ENCODE peak calls at places on chromosomes 7 and 10, in nine cellular contexts. W is astrocyte; Q is CD4-positive, CD25-positive, alpha-beta regulatory T cell; Z is heart left ventricle; A is GM12865; K is stomach; B is K562; L is suprapubic skin; P is astrocyte of the cerebellum. C is an unnamed sample.

GRCh38 chr7:31271641-31272405 is 68.7 kb downstream of the NEUROD6 start:
- DNase-seq in P (no peak), W (no peak), B (no peak), Q (no peak), Z (no peak), L (no peak), K (no peak), A (no peak), C (no peak)

GRCh38 chr7:144022169-144022568 is 22.0 kb downstream of the OR6B1 start:
- DNase-seq in Q (no peak), B (no peak), Z (no peak), A (no peak), W (no peak), P (no peak), K (no peak), L (no peak), C (no peak)

GRCh38 chr10:125482108-125482507 is 200.9 kb downstream of the TEX36 start:
- DNase-seq in B (no peak), Q (no peak), K (no peak), L (no peak), Z (no peak), W (no peak), P (no peak), A (no peak), C (no peak)

GRCh38 chr10:108817572-108817971 is 1105.7 kb downstream of the XPNPEP1 start:
- DNase-seq in K (no peak), P (no peak), Z (no peak), B (no peak), A (no peak), L (no peak), W (peak; percentile 32), Q (no peak), C (no peak)

GRCh38 chr10:100710151-100710871 is 35.1 kb upstream of the PAX2 start:
- DNase-seq in Q (no peak), A (no peak), K (no peak), P (no peak), L (no peak), Z (no peak), B (no peak), W (no peak), C (no peak)

GRCh38 chr10:5550621-5551530 is 26.1 kb downstream of the CALML3 start:
- DNase-seq in B (peak; percentile 47), Z (no peak), W (peak; percentile 63), L (peak; percentile 71), Q (no peak), K (no peak), A (no peak), P (no peak), C (no peak)

GRCh38 chr10:46251857-46252847 is 34.6 kb upstream of the ANTXRL start:
- DNase-seq in B (no peak), P (no peak), K (peak; percentile 17), Z (peak; percentile 10), A (no peak), W (no peak), Q (no peak), L (peak; percentile 79), C (no peak)

GRCh38 chr7:26497801-26498596 is 206.3 kb downstream of the SNX10 start:
- DNase-seq in K (no peak), A (no peak), B (peak; percentile 55), W (no peak), P (no peak), Z (no peak), Q (no peak), L (no peak), C (no peak)

GRCh38 chr7:80686576-80686975 is 48.1 kb downstream of the CD36 start:
- DNase-seq in L (no peak), Z (no peak), P (no peak), B (no peak), K (no peak), A (no peak), W (no peak), Q (no peak), C (no peak)

GRCh38 chr7:19110026-19110777 is 7.2 kb downstream of the TWIST1 start:
- DNase-seq in A (no peak), Q (no peak), P (no peak), Z (no peak), L (no peak), B (no peak), W (no peak), K (no peak), C (no peak)

DNA sequence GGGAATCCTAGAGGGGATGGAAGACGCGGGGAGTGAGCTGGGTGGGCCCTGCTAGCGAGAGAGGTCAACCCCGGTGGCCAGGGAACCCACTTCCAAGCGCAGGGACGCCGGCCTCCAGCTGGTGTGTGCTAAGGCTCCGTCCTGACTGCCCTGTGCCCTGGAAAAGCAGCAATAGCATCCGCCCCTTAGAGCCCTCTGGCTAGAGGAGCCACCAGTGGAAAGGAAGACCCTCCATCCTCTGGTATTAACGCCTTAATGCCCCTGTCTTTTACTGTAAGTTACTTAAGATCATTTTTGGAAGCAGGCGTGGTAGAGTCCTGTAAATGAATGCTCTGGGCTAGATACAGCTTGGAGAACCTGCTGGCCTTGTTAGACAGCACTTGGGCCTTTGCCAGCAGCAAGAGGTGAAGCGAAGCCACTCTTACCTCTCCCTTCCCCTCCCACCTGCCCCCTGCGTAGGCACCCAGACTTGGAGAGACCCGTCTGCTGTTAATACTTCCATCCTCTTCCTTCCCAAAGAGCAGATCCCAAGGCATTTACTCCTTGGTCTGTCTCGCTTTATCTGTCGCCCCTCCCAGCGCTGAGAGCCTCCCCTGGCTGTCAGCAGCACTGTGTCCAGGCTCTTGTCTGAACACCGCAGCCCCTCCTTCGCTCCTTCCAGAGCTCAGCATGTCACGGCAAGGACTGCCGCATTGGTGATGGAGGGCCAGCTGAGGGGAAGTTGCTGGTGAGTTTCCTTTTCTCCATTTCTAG is 4.6 kb downstream of the REPIN1 start:
- DNase-seq in Z (no peak), W (no peak), P (no peak), L (no peak), A (no peak), B (peak; percentile 78), K (peak; percentile 52), Q (no peak), C (no peak)
- H3K4me3 ChIP-seq in Z (no peak overlapping the region), W (no peak overlapping the region), P (no peak overlapping the region), L (no peak overlapping the region), A (no peak overlapping the region), B (no peak overlapping the region), K (no peak overlapping the region), Q (no peak overlapping the region), C (no peak overlapping the region)

DNA sequence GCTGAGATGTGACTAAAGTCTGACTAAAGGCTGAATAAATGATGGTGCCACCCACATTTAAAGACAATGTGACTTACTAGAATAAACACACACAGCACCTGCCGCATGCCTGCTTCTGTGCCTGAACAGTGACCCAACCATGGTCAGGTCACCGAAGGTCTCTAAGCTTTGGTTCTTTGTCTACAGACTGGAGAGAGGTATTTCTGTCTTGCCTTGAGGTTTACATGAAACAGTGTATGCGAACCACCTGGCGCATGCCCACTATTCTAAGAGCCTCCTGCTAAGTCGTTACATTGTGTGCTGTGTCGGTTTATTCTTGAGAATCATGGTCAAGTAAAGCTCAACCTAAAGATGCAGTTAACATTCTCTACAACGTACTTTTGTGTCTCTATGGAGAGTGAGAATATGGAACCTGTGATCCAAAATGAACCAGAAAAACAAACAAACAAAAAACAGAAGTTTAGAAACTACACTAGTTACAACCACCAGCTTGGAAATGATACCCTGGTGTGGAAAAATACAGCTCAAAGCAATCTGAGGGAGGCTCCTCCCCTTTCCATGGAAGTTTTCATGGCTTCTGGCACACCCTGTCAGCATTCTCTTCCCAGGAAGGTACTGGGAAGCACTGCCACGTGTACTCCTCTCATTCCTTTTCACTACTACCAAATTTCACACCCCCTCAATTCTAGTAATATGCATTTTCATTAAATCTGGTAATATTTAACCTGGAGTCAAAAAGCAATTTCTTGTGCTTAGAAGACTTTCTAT is 40.0 kb downstream of the VOPP1 start:
- DNase-seq in W (no peak), A (peak; percentile 88), L (no peak), P (no peak), Z (no peak), K (no peak), Q (no peak), B (no peak), C (no peak)
- H3K4me3 ChIP-seq in W (no peak overlapping the region), A (peak overlapping the region; percentile 42), L (no peak overlapping the region), P (no peak overlapping the region), Z (no peak overlapping the region), K (no peak overlapping the region), Q (peak overlapping the region; percentile 73), B (no peak overlapping the region), C (no peak overlapping the region)

DNA sequence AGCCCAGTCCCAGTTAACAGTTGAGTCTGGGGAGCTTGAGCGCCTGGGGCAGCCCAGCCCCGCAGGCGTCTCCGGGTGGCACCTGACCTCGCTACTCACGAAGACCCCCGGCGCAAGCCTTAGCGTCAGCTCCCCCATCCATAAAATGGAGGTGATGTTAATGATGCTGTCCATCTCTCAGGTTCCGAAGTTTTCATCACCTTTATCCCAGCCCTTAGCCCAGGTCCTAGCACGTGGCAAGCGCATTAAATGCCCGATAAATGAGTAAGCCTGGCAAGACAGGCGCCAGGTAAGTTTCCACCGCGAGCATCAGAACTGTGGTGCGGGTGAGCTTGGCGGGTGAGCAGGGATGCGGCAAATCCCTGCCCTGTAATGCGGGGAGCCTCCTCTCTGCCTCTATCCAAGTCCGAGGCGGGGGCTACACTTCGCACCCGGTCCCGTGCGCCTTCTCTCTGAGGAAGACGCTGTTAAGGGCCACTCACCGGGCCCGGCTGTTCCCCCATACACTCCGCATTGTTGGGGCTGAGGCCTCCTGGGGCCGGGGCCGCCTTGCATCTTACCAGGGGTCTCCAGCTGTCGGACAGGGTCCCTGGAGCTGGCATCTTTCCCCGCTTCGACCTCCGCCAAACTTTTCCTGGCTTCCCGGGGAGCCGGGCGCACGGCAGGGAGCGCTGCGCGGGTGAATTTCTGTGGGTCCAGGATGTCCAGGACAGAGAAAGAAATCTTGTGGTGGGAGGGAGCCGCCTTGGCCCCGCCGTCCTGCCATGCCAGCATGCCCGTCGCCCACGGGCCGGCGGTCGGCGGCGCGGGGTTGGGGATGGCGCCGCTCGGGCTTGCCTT is 445 bp downstream of the NKX1-2 start:
- DNase-seq in Q (no peak), K (no peak), W (no peak), L (no peak), B (no peak), Z (no peak), A (no peak), P (no peak), C (no peak)
- H3K4me3 ChIP-seq in Q (no peak overlapping the region), K (peak overlapping the region; percentile 27), W (no peak overlapping the region), L (peak overlapping the region; percentile 51), B (no peak overlapping the region), Z (peak overlapping the region; percentile 8), A (no peak overlapping the region), P (peak overlapping the region; percentile 24), C (no peak overlapping the region)

DNA sequence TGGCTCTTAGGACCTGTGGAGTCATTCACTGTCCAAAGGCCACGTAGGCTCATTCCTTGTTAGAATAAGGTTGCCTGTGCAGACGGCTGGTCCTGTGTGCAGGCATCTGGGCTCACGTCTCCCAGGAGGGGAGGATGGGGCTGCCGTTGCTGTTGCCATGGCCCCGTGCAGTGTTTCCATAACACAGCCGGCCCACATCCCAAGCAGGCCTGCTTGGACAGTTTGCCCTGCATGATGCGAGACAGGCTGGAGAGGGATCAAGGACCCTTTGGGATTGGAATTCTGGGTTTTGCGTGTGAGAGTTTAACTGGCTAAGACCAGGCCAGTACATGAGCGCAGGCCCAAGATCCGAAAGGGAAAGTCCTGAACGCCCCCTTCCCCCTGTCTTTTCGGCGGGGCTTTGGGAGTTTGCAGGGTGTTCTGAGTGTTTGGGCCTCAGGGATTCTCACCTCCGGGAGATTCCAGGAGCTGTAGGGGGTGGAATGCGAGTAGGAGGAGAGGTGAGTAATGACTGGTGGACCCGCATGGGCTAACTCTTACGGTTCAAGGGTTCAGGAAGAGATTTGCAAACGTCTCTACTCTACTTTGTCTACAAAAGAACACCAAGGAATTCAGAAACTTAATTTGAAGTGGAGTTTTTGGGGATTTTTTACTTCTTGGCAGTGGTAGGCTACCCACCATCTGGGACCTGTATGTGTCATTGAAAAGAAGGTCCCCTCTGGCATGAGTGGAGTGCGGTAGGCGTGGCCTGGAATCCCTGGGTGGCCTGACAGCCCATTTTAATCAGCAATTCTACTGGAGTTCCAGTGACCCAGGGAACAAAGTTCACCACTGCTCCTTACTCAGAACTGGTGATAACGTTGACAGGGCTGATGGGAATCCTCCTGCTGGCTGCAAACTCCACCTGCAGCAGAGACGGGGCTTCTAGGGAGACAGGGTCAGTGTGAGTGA is 125.4 kb downstream of the ITIH5 start:
- DNase-seq in P (peak; percentile 24), Q (no peak), K (no peak), B (no peak), A (no peak), L (peak; percentile 77), Z (peak; percentile 71), W (peak; percentile 54), C (no peak)
- H3K4me3 ChIP-seq in P (no peak overlapping the region), Q (no peak overlapping the region), K (no peak overlapping the region), B (no peak overlapping the region), A (no peak overlapping the region), L (no peak overlapping the region), Z (no peak overlapping the region), W (no peak overlapping the region), C (no peak overlapping the region)

C was measured in Jurkat, Clone E6-1.